ENCODE peak calls at places on chromosomes 3 and 15, in four cellular contexts. G is stimulated activated CD4-positive, alpha-beta T cell treated with anti-CD3 and anti-CD28 coated beads, Interleukin-2, amount 100 ng/mL, for 48 hours; O is upper lobe of right lung; T is kidney epithelial cell. Z is an unnamed sample.

GRCh38 chr15:84929795-84930371 is 45.4 kb downstream of the SLC28A1 start:
- DNase-seq in G (no peak), O (no peak), T (peak), Z (no peak)

GRCh38 chr15:25734680-25735355 is 128.3 kb downstream of the ATP10A start:
- DNase-seq in G (no peak), O (no peak), T (no peak), Z (peak)

GRCh38 chr3:99330281-99330680 is 308.1 kb upstream of the COL8A1 start:
- DNase-seq in G (no peak), O (no peak), T (no peak), Z (no peak)

GRCh38 chr3:187616307-187616939 is 53.8 kb downstream of the SST start:
- DNase-seq in G (peak), O (no peak), T (no peak), Z (no peak)

GRCh38 chr15:100457201-100457600 is 71.5 kb downstream of the CERS3 start:
- DNase-seq in G (no peak), O (no peak), T (no peak), Z (no peak)

GRCh38 chr3:126009181-126009580 is 40.2 kb downstream of the ROPN1B start:
- DNase-seq in G (no peak), O (no peak), T (no peak), Z (no peak)

GRCh38 chr3:94159062-94159726 is 96.3 kb downstream of the NSUN3 start:
- DNase-seq in G (no peak), O (no peak), T (peak), Z (no peak)

GRCh38 chr15:76135516-76135915 is 75.7 kb downstream of the TMEM266 start:
- DNase-seq in G (no peak), O (no peak), T (no peak), Z (no peak)

GRCh38 chr3:14511623-14511965 is 28.5 kb downstream of the GRIP2 start:
- DNase-seq in G (no peak), O (peak), T (no peak), Z (no peak)

GRCh38 chr3:14203521-14204079 is 25.0 kb downstream of the LSM3 start:
- DNase-seq in G (peak), O (no peak), T (peak), Z (no peak)

GRCh38 chr3:64908292-64908691 is 220.5 kb upstream of the ADAMTS9 start:
- DNase-seq in G (no peak), O (no peak), T (peak), Z (no peak)

GRCh38 chr15:80264031-80264430 is 12.0 kb upstream of the CTXND1 start:
- DNase-seq in G (no peak), O (no peak), T (no peak), Z (no peak)

GRCh38 chr3:172182797-172183196 is 143.4 kb downstream of the FNDC3B start:
- DNase-seq in G (no peak), O (no peak), T (no peak), Z (no peak)

GRCh38 chr3:16721494-16721893 is 116.3 kb upstream of the DAZL start:
- DNase-seq in G (no peak), O (no peak), T (no peak), Z (no peak)

GRCh38 chr3:186815490-186815889 is 9.2 kb upstream of the RFC4 start:
- DNase-seq in G (no peak), O (no peak), T (no peak), Z (no peak)

GRCh38 chr3:88595025-88595424 is 445.3 kb downstream of the C3orf38 start:
- DNase-seq in G (no peak), O (no peak), T (no peak), Z (no peak)

GRCh38 chr3:115758076-115758763 is 134.9 kb downstream of the GAP43 start:
- DNase-seq in G (no peak), O (no peak), T (no peak), Z (no peak)

Z was measured in cardiac septum.